ENCODE peak calls at places on chromosomes 4 and X, in nine cellular contexts. Y is IMR-90, J is H1, B is ovary, F is adrenal gland, X is thyroid gland, I is fibroblast of lung, G is heart right ventricle, U is hepatocyte. Z is an unnamed sample.

GRCh38 chr4:14877246-14878220 is 124.7 kb upstream of the CPEB2 start:
- DNase-seq in Y (no peak), J (no peak), B (no peak), F (no peak), X (no peak), I (no peak), G (peak; percentile 21), U (no peak), Z (no peak)

GRCh38 chr4:7771056-7771455 is 168.6 kb downstream of the AFAP1 start:
- DNase-seq in Y (no peak), J (no peak), B (no peak), F (no peak), X (no peak), I (no peak), G (no peak), U (no peak), Z (peak; percentile 9)

GRCh38 chrX:40261955-40262596 is 164.3 kb upstream of the BCOR start:
- DNase-seq in Y (peak; percentile 33), J (no peak), B (peak; percentile 78), F (peak; percentile 66), X (no peak), I (peak; percentile 69), G (peak; percentile 14), U (peak; percentile 72), Z (no peak)

GRCh38 chrX:100704581-100705203 is 27.2 kb downstream of the SYTL4 start:
- DNase-seq in Y (no peak), J (no peak), B (no peak), F (no peak), X (no peak), I (no peak), G (no peak), U (no peak), Z (no peak)

GRCh38 chr4:663438-664428 is 10.3 kb downstream of the ATP5ME start:
- DNase-seq in Y (no peak), J (no peak), B (peak; percentile 70), F (no peak), X (peak; percentile 83), I (no peak), G (no peak), U (peak; percentile 82), Z (peak; percentile 58)

GRCh38 chr4:154984616-154985015 is 203.5 kb downstream of the RBM46 start:
- DNase-seq in Y (no peak), J (no peak), B (no peak), F (no peak), X (no peak), I (no peak), G (no peak), U (no peak), Z (no peak)

GRCh38 chr4:113540859-113541258 is 220.7 kb downstream of the CAMK2D start:
- DNase-seq in Y (peak; percentile 45), J (no peak), B (no peak), F (no peak), X (no peak), I (peak; percentile 46), G (peak; percentile 78), U (peak; percentile 30), Z (no peak)

GRCh38 chr4:39514888-39515401 is 12.3 kb downstream of the UGDH start:
- DNase-seq in Y (peak; percentile 66), J (no peak), B (peak; percentile 35), F (peak; percentile 45), X (peak; percentile 18), I (peak; percentile 63), G (no peak), U (peak; percentile 71), Z (no peak)

GRCh38 chr4:142961866-142962265 is 115.8 kb upstream of the INPP4B start:
- DNase-seq in Y (no peak), J (no peak), B (no peak), F (no peak), X (no peak), I (no peak), G (no peak), U (no peak), Z (no peak)

GRCh38 chr4:70670332-70671014 is 4.2 kb upstream of the JCHAIN start:
- DNase-seq in Y (peak; percentile 75), J (no peak), B (no peak), F (no peak), X (no peak), I (peak; percentile 16), G (no peak), U (no peak), Z (no peak)

GRCh38 chrX:107716816-107717700 is 58.5 kb downstream of the TSC22D3 start:
- DNase-seq in Y (peak; percentile 63), J (peak; percentile 52), B (peak; percentile 73), F (peak; percentile 89), X (peak; percentile 89), I (peak; percentile 91), G (peak; percentile 90), U (peak; percentile 89), Z (peak; percentile 87)

GRCh38 chr4:74555231-74555630 is 110.3 kb downstream of the AREG start:
- DNase-seq in Y (peak; percentile 69), J (no peak), B (no peak), F (no peak), X (no peak), I (no peak), G (no peak), U (no peak), Z (no peak)

GRCh38 chr4:107863850-107864371 is 39.2 kb downstream of the SGMS2 start:
- DNase-seq in Y (peak; percentile 51), J (no peak), B (no peak), F (no peak), X (peak; percentile 76), I (peak; percentile 13), G (peak; percentile 67), U (peak; percentile 59), Z (no peak)

GRCh38 chr4:11529625-11530201 is 101.0 kb upstream of the HS3ST1 start:
- DNase-seq in Y (peak; percentile 89), J (no peak), B (no peak), F (no peak), X (no peak), I (peak; percentile 95), G (no peak), U (peak; percentile 72), Z (no peak)

GRCh38 chrX:53048169-53049126 is at the start of gene GPR173:
- DNase-seq in Y (peak; percentile 66), J (peak; percentile 72), B (peak; percentile 67), F (peak; percentile 50), X (no peak), I (peak; percentile 75), G (peak; percentile 36), U (peak; percentile 52), Z (no peak)

GRCh38 chrX:38206036-38206435 is 14.6 kb downstream of the SRPX start:
- DNase-seq in Y (peak; percentile 52), J (no peak), B (no peak), F (peak; percentile 11), X (no peak), I (peak; percentile 18), G (no peak), U (no peak), Z (no peak)

GRCh38 chrX:103687073-103687695 is 685 bp upstream of the MORF4L2 start:
- DNase-seq in Y (peak; percentile 76), J (peak; percentile 60), B (peak; percentile 90), F (peak; percentile 91), X (peak; percentile 90), I (no peak), G (peak; percentile 88), U (peak; percentile 97), Z (peak; percentile 70)

GRCh38 chr4:52588097-52588496 is 71.0 kb downstream of the USP46 start:
- DNase-seq in Y (peak; percentile 13), J (peak; percentile 70), B (no peak), F (peak; percentile 23), X (peak; percentile 34), I (peak; percentile 17), G (peak; percentile 51), U (peak; percentile 14), Z (no peak)

GRCh38 chr4:106369456-106370060 is 980 bp upstream of the GIMD1 start:
- DNase-seq in Y (peak; percentile 86), J (no peak), B (no peak), F (peak; percentile 34), X (no peak), I (peak; percentile 86), G (peak; percentile 11), U (peak; percentile 83), Z (no peak)

GRCh38 chrX:1323315-1323714 is 13.3 kb upstream of the IL3RA start:
- DNase-seq in Y (no peak), J (peak; percentile 75), B (no peak), F (peak; percentile 48), X (no peak), I (no peak), G (peak; percentile 49), U (peak; percentile 58), Z (peak; percentile 9)

GRCh38 chrX:139058831-139059495 is 347.4 kb upstream of the FGF13 start:
- DNase-seq in Y (no peak), J (no peak), B (no peak), F (no peak), X (peak; percentile 27), I (no peak), G (no peak), U (peak; percentile 16), Z (no peak)

GRCh38 chr4:140557831-140558435 is 10.8 kb downstream of the UCP1 start:
- DNase-seq in Y (peak; percentile 4), J (no peak), B (no peak), F (no peak), X (peak; percentile 10), I (no peak), G (no peak), U (no peak), Z (no peak)
- H3K27ac ChIP-seq in Y (no peak overlapping the region), J (no peak overlapping the region), B (no peak overlapping the region), F (no peak overlapping the region), X (no peak overlapping the region), I (no peak overlapping the region), G (no peak overlapping the region), U (no peak overlapping the region), Z (no peak overlapping the region)

GRCh38 chr4:61820136-61820535 is 620.0 kb downstream of the ADGRL3 start:
- DNase-seq in Y (no peak), J (no peak), B (no peak), F (no peak), X (no peak), I (no peak), G (no peak), U (no peak), Z (no peak)

DNA sequence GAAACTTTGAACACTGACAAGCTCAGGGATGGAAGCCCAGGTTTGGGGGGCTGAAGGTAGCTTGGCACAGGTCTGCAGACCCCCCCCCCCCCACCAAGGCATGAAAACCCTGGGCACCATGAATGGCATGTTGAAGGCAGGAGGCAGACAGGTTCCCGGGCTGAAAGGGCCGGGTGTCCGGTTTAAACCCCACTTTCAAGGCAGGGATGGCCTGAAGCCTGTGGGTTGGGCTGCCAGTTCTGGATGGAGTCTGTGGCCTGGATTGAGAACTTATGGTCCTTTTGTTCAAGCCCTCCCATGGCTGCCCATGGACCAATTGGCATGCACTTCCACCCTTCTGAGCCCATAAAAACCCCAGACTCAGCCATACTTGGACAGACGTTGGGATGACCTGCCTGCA is 616.9 kb downstream of the ADGRL3 start:
- DNase-seq in Y (no peak), J (no peak), B (no peak), F (no peak), X (no peak), I (no peak), G (no peak), U (no peak), Z (no peak)
- H3K27ac ChIP-seq in Y (no peak overlapping the region), J (no peak overlapping the region), B (no peak overlapping the region), F (no peak overlapping the region), X (no peak overlapping the region), I (no peak overlapping the region), G (no peak overlapping the region), U (no peak overlapping the region), Z (no peak overlapping the region)

GRCh38 chr4:119016636-119017035 is 119.0 kb upstream of the MYOZ2 start:
- DNase-seq in Y (peak; percentile 93), J (no peak), B (no peak), F (no peak), X (no peak), I (peak; percentile 85), G (no peak), U (peak; percentile 23), Z (no peak)
- H3K27ac ChIP-seq in Y (peak overlapping the region; percentile 99), J (no peak overlapping the region), B (peak overlapping the region; percentile 45), F (peak overlapping the region; percentile 23), X (no peak overlapping the region), I (peak overlapping the region; percentile 45), G (peak overlapping the region; percentile 34), U (peak overlapping the region; percentile 66), Z (no peak overlapping the region)

GRCh38 chr4:4269326-4269725 is 20.6 kb downstream of the LYAR start:
- DNase-seq in Y (no peak), J (no peak), B (no peak), F (no peak), X (peak; percentile 2), I (no peak), G (no peak), U (no peak), Z (peak; percentile 35)
- H3K27ac ChIP-seq in Y (no peak overlapping the region), J (no peak overlapping the region), B (no peak overlapping the region), F (no peak overlapping the region), X (no peak overlapping the region), I (no peak overlapping the region), G (no peak overlapping the region), U (no peak overlapping the region), Z (peak overlapping the region; percentile 71)